ENCODE peak calls at places on chromosome 4, in four cellular contexts. One of them, this sample, is unnamed.

GRCh38 chr4:66688674-66689073 is 856.6 kb downstream of the CENPC start:
- DNase-seq in MCF 10A: peak
- DNase-seq in CD8-positive, alpha-beta T cell: no peak
- DNase-seq in OCI-LY7: peak
- DNase-seq in this sample: no peak

GRCh38 chr4:52870225-52870624 is 8.1 kb downstream of the RASL11B start:
- DNase-seq in MCF 10A: no peak
- DNase-seq in CD8-positive, alpha-beta T cell: no peak
- DNase-seq in OCI-LY7: no peak
- DNase-seq in this sample: peak

GRCh38 chr4:189613202-189613601 is 327.5 kb upstream of the FRG1 start:
- DNase-seq in MCF 10A: no peak
- DNase-seq in CD8-positive, alpha-beta T cell: no peak
- DNase-seq in OCI-LY7: no peak
- DNase-seq in this sample: no peak

GRCh38 chr4:38128478-38129451 is 168.6 kb downstream of the PTTG2 start:
- DNase-seq in MCF 10A: peak
- DNase-seq in CD8-positive, alpha-beta T cell: peak
- DNase-seq in OCI-LY7: no peak
- DNase-seq in this sample: no peak

GRCh38 chr4:43864616-43865146 is 583.9 kb downstream of the KCTD8 start:
- DNase-seq in MCF 10A: no peak
- DNase-seq in CD8-positive, alpha-beta T cell: no peak
- DNase-seq in OCI-LY7: no peak
- DNase-seq in this sample: no peak

GRCh38 chr4:172826866-172827265 is 341.7 kb upstream of the GALNT7 start:
- DNase-seq in MCF 10A: no peak
- DNase-seq in CD8-positive, alpha-beta T cell: no peak
- DNase-seq in OCI-LY7: no peak
- DNase-seq in this sample: no peak

GRCh38 chr4:24775209-24775608 is 20.2 kb upstream of the SOD3 start:
- DNase-seq in MCF 10A: peak
- DNase-seq in CD8-positive, alpha-beta T cell: no peak
- DNase-seq in OCI-LY7: no peak
- DNase-seq in this sample: no peak

GRCh38 chr4:6466756-6467381 is 5.5 kb downstream of the PPP2R2C start:
- DNase-seq in MCF 10A: no peak
- DNase-seq in CD8-positive, alpha-beta T cell: no peak
- DNase-seq in OCI-LY7: no peak
- DNase-seq in this sample: no peak

GRCh38 chr4:42339935-42340406 is 57.3 kb upstream of the SHISA3 start:
- DNase-seq in MCF 10A: no peak
- DNase-seq in CD8-positive, alpha-beta T cell: no peak
- DNase-seq in OCI-LY7: no peak
- DNase-seq in this sample: peak

GRCh38 chr4:57119054-57119651 is 9.0 kb upstream of the IGFBP7 start:
- DNase-seq in MCF 10A: peak
- DNase-seq in CD8-positive, alpha-beta T cell: no peak
- DNase-seq in OCI-LY7: no peak
- DNase-seq in this sample: peak

GRCh38 chr4:3475713-3476260 is 12.7 kb downstream of the DOK7 start:
- DNase-seq in MCF 10A: no peak
- DNase-seq in CD8-positive, alpha-beta T cell: no peak
- DNase-seq in OCI-LY7: no peak
- DNase-seq in this sample: peak

GRCh38 chr4:40183615-40184411 is 13.0 kb upstream of the RHOH start:
- DNase-seq in MCF 10A: peak
- DNase-seq in CD8-positive, alpha-beta T cell: no peak
- DNase-seq in OCI-LY7: peak
- DNase-seq in this sample: no peak

GRCh38 chr4:44661940-44662622 is 10.7 kb upstream of the YIPF7 start:
- DNase-seq in MCF 10A: peak
- DNase-seq in CD8-positive, alpha-beta T cell: no peak
- DNase-seq in OCI-LY7: no peak
- DNase-seq in this sample: no peak

GRCh38 chr4:2085496-2085901 is 26.4 kb downstream of the NAT8L start:
- DNase-seq in MCF 10A: no peak
- DNase-seq in CD8-positive, alpha-beta T cell: no peak
- DNase-seq in OCI-LY7: no peak
- DNase-seq in this sample: no peak

GRCh38 chr4:167101035-167101434 is 133.3 kb downstream of the SPOCK3 start:
- DNase-seq in MCF 10A: no peak
- DNase-seq in CD8-positive, alpha-beta T cell: no peak
- DNase-seq in OCI-LY7: no peak
- DNase-seq in this sample: no peak

GRCh38 chr4:153950100-153950979 is 161.5 kb upstream of the SFRP2 start:
- DNase-seq in MCF 10A: no peak
- DNase-seq in CD8-positive, alpha-beta T cell: no peak
- DNase-seq in OCI-LY7: no peak
- DNase-seq in this sample: no peak

GRCh38 chr4:71476240-71476639 is 137.4 kb downstream of the SLC4A4 start:
- DNase-seq in MCF 10A: no peak
- DNase-seq in CD8-positive, alpha-beta T cell: no peak
- DNase-seq in OCI-LY7: no peak
- DNase-seq in this sample: no peak

GRCh38 chr4:170374770-170375169 is 285.0 kb upstream of the AADAT start:
- DNase-seq in MCF 10A: peak
- DNase-seq in CD8-positive, alpha-beta T cell: no peak
- DNase-seq in OCI-LY7: peak
- DNase-seq in this sample: no peak

GRCh38 chr4:182318256-182318655 is 75.1 kb downstream of the TENM3 start:
- DNase-seq in MCF 10A: peak
- DNase-seq in CD8-positive, alpha-beta T cell: no peak
- DNase-seq in OCI-LY7: no peak
- DNase-seq in this sample: no peak

GRCh38 chr4:74056858-74057562 is 18.5 kb upstream of the CXCL3 start:
- DNase-seq in MCF 10A: peak
- DNase-seq in CD8-positive, alpha-beta T cell: no peak
- DNase-seq in OCI-LY7: no peak
- DNase-seq in this sample: no peak

GRCh38 chr4:90002406-90003040 is 107.9 kb downstream of the MMRN1 start:
- DNase-seq in MCF 10A: no peak
- DNase-seq in CD8-positive, alpha-beta T cell: no peak
- DNase-seq in OCI-LY7: no peak
- DNase-seq in this sample: no peak